ENCODE peak calls at places on chromosomes 2 and 18, in nine cellular contexts. H is effector memory CD4-positive, alpha-beta T cell; B is right lobe of liver; X is heart right ventricle; Y is endodermal cell; M is kidney epithelial cell; V is heart left ventricle; R is fibroblast of lung; Q is HCT116. P is an unnamed sample.

GRCh38 chr2:170816499-170817246 is at the start of gene GAD1:
- DNase-seq in Y (peak; percentile 88), R (peak; percentile 49), H (peak; percentile 24), X (peak; percentile 72), Q (peak; percentile 39), M (no peak), V (peak; percentile 85), B (peak; percentile 79), P (peak; percentile 83)

GRCh38 chr2:220478305-220479058 is 851.1 kb downstream of the SLC4A3 start:
- DNase-seq in M (no peak), X (no peak), B (no peak), H (no peak), Q (no peak), Y (no peak), R (no peak), V (no peak), P (no peak)

GRCh38 chr2:143852748-143853147 is 667.2 kb downstream of the ZEB2 start:
- DNase-seq in Q (no peak), R (no peak), V (no peak), H (no peak), M (no peak), B (no peak), X (no peak), Y (peak; percentile 80), P (no peak)

GRCh38 chr2:179106342-179107178 is 56.6 kb upstream of the CCDC141 start:
- DNase-seq in Y (no peak), Q (peak; percentile 83), M (peak; percentile 92), H (no peak), X (no peak), R (peak; percentile 97), B (no peak), V (no peak), P (peak; percentile 75)

GRCh38 chr2:85878719-85879390 is 9.9 kb downstream of the ST3GAL5 start:
- DNase-seq in V (no peak), Y (no peak), H (no peak), M (no peak), B (no peak), X (no peak), Q (no peak), R (no peak), P (no peak)

GRCh38 chr2:128442053-128442751 is 123.5 kb upstream of the HS6ST1 start:
- DNase-seq in V (no peak), H (no peak), X (no peak), R (peak; percentile 50), Q (no peak), B (no peak), Y (peak; percentile 60), M (no peak), P (no peak)

GRCh38 chr2:206477296-206477695 is 34.0 kb downstream of the ADAM23 start:
- DNase-seq in H (no peak), Y (no peak), X (no peak), V (no peak), M (no peak), R (peak; percentile 61), B (no peak), Q (no peak), P (no peak)

GRCh38 chr18:7164610-7165009 is 47.0 kb upstream of the LAMA1 start:
- DNase-seq in Q (no peak), V (no peak), X (no peak), Y (peak; percentile 64), M (no peak), R (peak; percentile 18), B (no peak), H (no peak), P (no peak)

GRCh38 chr2:46196871-46197462 is 100.2 kb upstream of the EPAS1 start:
- DNase-seq in H (no peak), M (no peak), R (no peak), Q (no peak), Y (no peak), B (no peak), V (no peak), X (no peak), P (no peak)

GRCh38 chr2:15766303-15766861 is 174.0 kb upstream of the MYCN start:
- DNase-seq in Q (no peak), M (no peak), V (no peak), Y (no peak), H (no peak), B (peak; percentile 84), X (no peak), R (no peak), P (no peak)

GRCh38 chr2:238714038-238714528 is 133.8 kb upstream of the TWIST2 start:
- DNase-seq in M (no peak), H (no peak), Q (no peak), X (no peak), Y (no peak), R (no peak), V (no peak), B (peak; percentile 33), P (no peak)

GRCh38 chr2:24924732-24925131 is 4.7 kb upstream of the ADCY3 start:
- DNase-seq in Y (no peak), X (no peak), V (no peak), B (no peak), H (no peak), M (no peak), Q (no peak), R (no peak), P (no peak)

GRCh38 chr2:24926602-24927252 is 6.7 kb upstream of the ADCY3 start:
- DNase-seq in X (peak; percentile 63), Y (peak; percentile 75), H (peak; percentile 1), V (peak; percentile 71), M (no peak), B (peak; percentile 51), R (peak; percentile 34), Q (no peak), P (no peak)

GRCh38 chr2:24925815-24926214 is 5.8 kb upstream of the ADCY3 start:
- DNase-seq in Y (no peak), M (no peak), R (no peak), B (no peak), X (no peak), Q (no peak), V (no peak), H (no peak), P (no peak)

GRCh38 chr2:24928036-24928435 is 8.0 kb upstream of the ADCY3 start:
- DNase-seq in M (no peak), R (no peak), V (no peak), X (no peak), H (no peak), Q (no peak), Y (peak; percentile 45), B (no peak), P (no peak)

DNA sequence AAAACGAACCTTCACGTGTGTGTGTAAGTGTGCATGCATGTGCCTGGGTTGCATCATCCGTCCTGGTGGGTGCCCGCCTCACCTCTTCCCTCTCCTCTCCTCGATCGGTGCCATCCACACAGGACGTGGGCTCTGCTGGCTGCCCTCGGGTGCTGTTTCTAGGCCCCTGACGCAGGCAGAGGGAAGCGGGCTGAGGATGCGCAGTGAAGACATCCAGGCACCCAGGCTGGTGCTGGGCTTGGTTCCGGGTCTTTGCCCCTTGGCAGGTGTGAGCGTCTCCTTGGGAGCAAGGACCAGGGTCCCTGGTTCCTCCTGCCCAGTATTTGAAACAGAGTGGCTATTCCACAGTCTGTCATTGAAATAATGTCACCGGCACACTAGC is 6.2 kb upstream of the ADCY3 start:
- DNase-seq in M (no peak), Q (no peak), R (no peak), V (no peak), X (no peak), Y (no peak), H (no peak), B (peak; percentile 51), P (no peak)
- H3K4me3 ChIP-seq in M (no peak overlapping the region), Q (no peak overlapping the region), R (no peak overlapping the region), V (no peak overlapping the region), X (peak overlapping the region; percentile 39), Y (no peak overlapping the region), H (peak overlapping the region; percentile 41), B (no peak overlapping the region), P (no peak overlapping the region)

GRCh38 chr2:135914485-135914884 is 38.2 kb upstream of the MCM6 start:
- DNase-seq in H (no peak), X (no peak), M (no peak), Q (no peak), V (no peak), B (no peak), Y (no peak), R (no peak), P (no peak)
- H3K36me3 ChIP-seq in H (peaks cover 21% of the 10 kb centered on the region), X (peaks cover 83% of the 10 kb centered on the region), M (no peaks in the 10 kb centered on the region), Q (peaks cover 20% of the 10 kb centered on the region), V (peaks cover 67% of the 10 kb centered on the region), B (no peaks in the 10 kb centered on the region), Y (peaks cover 51% of the 10 kb centered on the region), R (no peaks in the 10 kb centered on the region), P (peaks cover 27% of the 10 kb centered on the region)

DNA sequence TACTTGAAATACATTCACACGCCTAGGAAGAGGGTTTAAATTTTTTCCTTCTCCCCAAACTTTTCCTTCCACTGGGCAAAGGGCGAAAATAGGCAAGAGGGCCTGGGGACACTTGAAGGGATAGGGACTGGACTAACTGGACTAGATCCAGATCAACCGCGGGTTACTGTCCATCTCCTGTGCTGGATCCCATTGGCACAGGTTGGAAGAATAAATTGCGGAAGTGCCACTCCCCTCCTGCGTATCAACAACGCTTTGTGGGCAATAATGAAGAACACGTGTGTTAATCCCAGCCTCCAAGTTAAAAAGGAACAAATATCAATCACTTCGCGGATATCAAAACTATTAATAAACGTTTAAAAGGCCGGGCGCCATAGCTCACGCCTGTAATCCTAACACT is 1.7 kb upstream of the FZD5 start:
- DNase-seq in M (no peak), X (no peak), H (no peak), B (no peak), R (no peak), Y (no peak), V (no peak), Q (no peak), P (no peak)
- H3K4me3 ChIP-seq in M (no peak overlapping the region), X (no peak overlapping the region), H (no peak overlapping the region), B (no peak overlapping the region), R (no peak overlapping the region), Y (peak overlapping the region; percentile 82), V (no peak overlapping the region), Q (no peak overlapping the region), P (no peak overlapping the region)

GRCh38 chr2:120600335-120600734 is 135.3 kb upstream of the GLI2 start:
- DNase-seq in H (no peak), Y (no peak), R (no peak), Q (no peak), V (peak; percentile 27), B (peak; percentile 16), X (no peak), M (no peak), P (no peak)
- H3K36me3 ChIP-seq in H (no peaks in the 10 kb centered on the region), Y (no peaks in the 10 kb centered on the region), R (no peaks in the 10 kb centered on the region), Q (no peaks in the 10 kb centered on the region), V (no peaks in the 10 kb centered on the region), B (no peaks in the 10 kb centered on the region), X (no peaks in the 10 kb centered on the region), M (no peaks in the 10 kb centered on the region), P (no peaks in the 10 kb centered on the region)

GRCh38 chr2:37085731-37086147 is 1.4 kb downstream of the GPATCH11 start:
- DNase-seq in B (no peak), R (peak; percentile 5), M (no peak), H (no peak), X (no peak), V (no peak), Q (no peak), Y (peak; percentile 56), P (peak; percentile 28)
- H3K4me3 ChIP-seq in B (no peak overlapping the region), R (no peak overlapping the region), M (no peak overlapping the region), H (no peak overlapping the region), X (no peak overlapping the region), V (no peak overlapping the region), Q (peak overlapping the region; percentile 91), Y (peak overlapping the region; percentile 93), P (no peak overlapping the region)

P was measured in MG63.